ENCODE peak calls at places on chromosome 5, in six cellular contexts. One of them, this sample, is unnamed.
A peak's percentile ranks its signal among the peaks of the same experiment; 100 is the strongest.

GRCh38 chr5:124342027-124342471 is 404.4 kb downstream of the ZNF608 start:
- DNase-seq in ovary: peak; percentile 37
- DNase-seq in heart right ventricle: no peak
- DNase-seq in lower lobe of right lung: no peak
- DNase-seq in iPS DF 6.9: no peak
- DNase-seq in left ventricle myocardium inferior: peak; percentile 20
- DNase-seq in this sample: no peak

GRCh38 chr5:172285226-172286143 is 1.9 kb upstream of the UBTD2 start:
- DNase-seq in ovary: no peak
- DNase-seq in heart right ventricle: no peak
- DNase-seq in lower lobe of right lung: no peak
- DNase-seq in iPS DF 6.9: no peak
- DNase-seq in left ventricle myocardium inferior: no peak
- DNase-seq in this sample: no peak

GRCh38 chr5:149387081-149387611 is 8.1 kb upstream of the IL17B start:
- DNase-seq in ovary: no peak
- DNase-seq in heart right ventricle: no peak
- DNase-seq in lower lobe of right lung: no peak
- DNase-seq in iPS DF 6.9: no peak
- DNase-seq in left ventricle myocardium inferior: no peak
- DNase-seq in this sample: no peak

GRCh38 chr5:128426090-128426534 is 111.9 kb downstream of the FBN2 start:
- DNase-seq in ovary: no peak
- DNase-seq in heart right ventricle: no peak
- DNase-seq in lower lobe of right lung: no peak
- DNase-seq in iPS DF 6.9: no peak
- DNase-seq in left ventricle myocardium inferior: no peak
- DNase-seq in this sample: no peak

GRCh38 chr5:59034498-59035186 is 451.8 kb downstream of the RAB3C start:
- DNase-seq in ovary: no peak
- DNase-seq in heart right ventricle: no peak
- DNase-seq in lower lobe of right lung: no peak
- DNase-seq in iPS DF 6.9: no peak
- DNase-seq in left ventricle myocardium inferior: no peak
- DNase-seq in this sample: peak; percentile 47

GRCh38 chr5:98796197-98796972 is 22.9 kb downstream of the RGMB start:
- DNase-seq in ovary: no peak
- DNase-seq in heart right ventricle: no peak
- DNase-seq in lower lobe of right lung: no peak
- DNase-seq in iPS DF 6.9: no peak
- DNase-seq in left ventricle myocardium inferior: no peak
- DNase-seq in this sample: peak; percentile 64

GRCh38 chr5:122385786-122386185 is 73.7 kb downstream of the SNCAIP start:
- DNase-seq in ovary: no peak
- DNase-seq in heart right ventricle: no peak
- DNase-seq in lower lobe of right lung: no peak
- DNase-seq in iPS DF 6.9: no peak
- DNase-seq in left ventricle myocardium inferior: no peak
- DNase-seq in this sample: no peak

GRCh38 chr5:7754997-7755596 is 95.8 kb downstream of the CFAP90 start:
- DNase-seq in ovary: peak; percentile 62
- DNase-seq in heart right ventricle: peak; percentile 33
- DNase-seq in lower lobe of right lung: peak; percentile 68
- DNase-seq in iPS DF 6.9: peak; percentile 45
- DNase-seq in left ventricle myocardium inferior: no peak
- DNase-seq in this sample: peak; percentile 49

GRCh38 chr5:120240716-120241115 is 223.4 kb upstream of the PRR16 start:
- DNase-seq in ovary: no peak
- DNase-seq in heart right ventricle: no peak
- DNase-seq in lower lobe of right lung: no peak
- DNase-seq in iPS DF 6.9: no peak
- DNase-seq in left ventricle myocardium inferior: no peak
- DNase-seq in this sample: no peak

GRCh38 chr5:179680780-179681411 is at the start of gene CBY3:
- DNase-seq in ovary: no peak
- DNase-seq in heart right ventricle: no peak
- DNase-seq in lower lobe of right lung: no peak
- DNase-seq in iPS DF 6.9: no peak
- DNase-seq in left ventricle myocardium inferior: no peak
- DNase-seq in this sample: no peak

GRCh38 chr5:131541071-131541470 is 94.0 kb downstream of the RAPGEF6 start:
- DNase-seq in ovary: no peak
- DNase-seq in heart right ventricle: no peak
- DNase-seq in lower lobe of right lung: no peak
- DNase-seq in iPS DF 6.9: no peak
- DNase-seq in left ventricle myocardium inferior: no peak
- DNase-seq in this sample: no peak

GRCh38 chr5:175096469-175097185 is 347.4 kb downstream of the DRD1 start:
- DNase-seq in ovary: no peak
- DNase-seq in heart right ventricle: no peak
- DNase-seq in lower lobe of right lung: no peak
- DNase-seq in iPS DF 6.9: no peak
- DNase-seq in left ventricle myocardium inferior: no peak
- DNase-seq in this sample: no peak

DNA sequence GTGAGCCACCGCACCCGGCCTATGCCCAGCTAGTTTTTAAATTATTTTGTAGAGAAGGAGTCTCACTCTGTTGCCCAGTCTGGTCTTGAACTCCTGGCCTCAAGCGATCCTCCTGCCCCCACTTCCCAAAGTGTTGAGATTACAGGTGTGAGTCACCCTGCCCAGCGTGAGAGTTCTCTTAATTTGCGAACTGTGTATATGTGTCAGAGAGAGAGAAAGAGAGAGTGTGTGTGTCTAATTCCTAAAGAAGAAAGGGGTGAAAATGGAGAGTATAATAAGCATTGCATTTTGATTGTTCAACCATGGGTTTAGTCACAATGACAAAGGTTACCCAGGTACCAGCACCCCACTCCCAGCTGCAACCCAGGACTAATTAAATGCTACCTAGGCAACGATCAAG is 16.5 kb downstream of the MAP1B start:
- DNase-seq in ovary: no peak
- DNase-seq in heart right ventricle: no peak
- DNase-seq in lower lobe of right lung: no peak
- DNase-seq in iPS DF 6.9: no peak
- DNase-seq in left ventricle myocardium inferior: no peak
- DNase-seq in this sample: no peak
- H3K27me3 ChIP-seq in ovary: no peaks in the 10 kb centered on the region
- H3K27me3 ChIP-seq in heart right ventricle: no peaks in the 10 kb centered on the region
- H3K27me3 ChIP-seq in lower lobe of right lung: no peaks in the 10 kb centered on the region
- H3K27me3 ChIP-seq in iPS DF 6.9: no peaks in the 10 kb centered on the region
- H3K27me3 ChIP-seq in left ventricle myocardium inferior: no peaks in the 10 kb centered on the region
- H3K27me3 ChIP-seq in this sample: peaks cover 6% of the 10 kb centered on the region

DNA sequence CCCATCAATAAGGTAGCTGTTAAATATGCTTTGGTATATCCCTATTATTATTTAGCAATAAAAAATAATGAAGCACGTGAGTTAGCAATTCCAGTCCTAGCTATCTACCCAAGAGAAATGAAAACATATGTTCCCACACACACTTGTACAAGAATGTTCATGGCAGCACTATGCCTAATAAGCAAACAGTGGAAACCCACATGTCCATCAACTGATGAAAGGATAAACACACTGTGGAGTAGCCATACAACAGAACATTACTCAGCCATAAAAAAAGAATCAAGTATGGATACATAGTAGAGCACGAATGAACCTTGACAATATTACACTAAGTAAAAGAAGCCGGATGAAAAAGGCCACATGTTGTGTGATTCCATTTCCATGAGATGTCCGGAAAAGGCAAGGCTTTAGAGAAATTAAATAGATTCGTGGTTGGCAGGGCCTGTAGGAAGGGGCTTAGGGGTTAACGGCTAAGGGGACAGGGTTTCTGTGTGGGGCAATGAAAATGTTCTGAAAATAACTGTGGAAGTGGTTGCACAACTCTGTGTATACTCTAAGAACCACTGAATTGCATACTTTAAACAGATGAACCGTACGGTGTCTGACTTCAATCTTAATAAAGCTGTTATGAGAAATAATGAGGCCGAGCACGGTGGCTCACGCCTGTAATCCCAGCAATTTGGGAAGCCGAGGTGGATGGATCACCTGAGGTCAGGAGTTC is 51.4 kb downstream of the COL23A1 start:
- DNase-seq in ovary: no peak
- DNase-seq in heart right ventricle: no peak
- DNase-seq in lower lobe of right lung: no peak
- DNase-seq in iPS DF 6.9: no peak
- DNase-seq in left ventricle myocardium inferior: no peak
- DNase-seq in this sample: no peak
- H3K36me3 ChIP-seq in ovary: no peaks in the 10 kb centered on the region
- H3K36me3 ChIP-seq in heart right ventricle: no peaks in the 10 kb centered on the region
- H3K36me3 ChIP-seq in lower lobe of right lung: no peaks in the 10 kb centered on the region
- H3K36me3 ChIP-seq in iPS DF 6.9: no peaks in the 10 kb centered on the region
- H3K36me3 ChIP-seq in left ventricle myocardium inferior: no peaks in the 10 kb centered on the region
- H3K36me3 ChIP-seq in this sample: no peaks in the 10 kb centered on the region

GRCh38 chr5:33440482-33441240 is at the start of gene TARS1:
- DNase-seq in ovary: peak; percentile 98
- DNase-seq in heart right ventricle: peak; percentile 95
- DNase-seq in lower lobe of right lung: peak; percentile 97
- DNase-seq in iPS DF 6.9: peak; percentile 97
- DNase-seq in left ventricle myocardium inferior: peak; percentile 98
- DNase-seq in this sample: peak; percentile 100

GRCh38 chr5:33448118-33448517 is 7.4 kb downstream of the TARS1 start:
- DNase-seq in ovary: no peak
- DNase-seq in heart right ventricle: no peak
- DNase-seq in lower lobe of right lung: no peak
- DNase-seq in iPS DF 6.9: no peak
- DNase-seq in left ventricle myocardium inferior: no peak
- DNase-seq in this sample: no peak

GRCh38 chr5:33441241-33441844 is 578 bp downstream of the TARS1 start:
- DNase-seq in ovary: no peak
- DNase-seq in heart right ventricle: no peak
- DNase-seq in lower lobe of right lung: no peak
- DNase-seq in iPS DF 6.9: no peak
- DNase-seq in left ventricle myocardium inferior: no peak
- DNase-seq in this sample: peak; percentile 52

GRCh38 chr5:33445808-33446207 is 5.0 kb downstream of the TARS1 start:
- DNase-seq in ovary: no peak
- DNase-seq in heart right ventricle: no peak
- DNase-seq in lower lobe of right lung: no peak
- DNase-seq in iPS DF 6.9: no peak
- DNase-seq in left ventricle myocardium inferior: no peak
- DNase-seq in this sample: no peak

GRCh38 chr5:33444542-33444941 is 3.8 kb downstream of the TARS1 start:
- DNase-seq in ovary: no peak
- DNase-seq in heart right ventricle: no peak
- DNase-seq in lower lobe of right lung: no peak
- DNase-seq in iPS DF 6.9: no peak
- DNase-seq in left ventricle myocardium inferior: no peak
- DNase-seq in this sample: no peak
- H3K27me3 ChIP-seq in ovary: no peaks in the 10 kb centered on the region
- H3K27me3 ChIP-seq in heart right ventricle: no peaks in the 10 kb centered on the region
- H3K27me3 ChIP-seq in lower lobe of right lung: no peaks in the 10 kb centered on the region
- H3K27me3 ChIP-seq in iPS DF 6.9: no peaks in the 10 kb centered on the region
- H3K27me3 ChIP-seq in left ventricle myocardium inferior: no peaks in the 10 kb centered on the region
- H3K27me3 ChIP-seq in this sample: no peaks in the 10 kb centered on the region

DNA sequence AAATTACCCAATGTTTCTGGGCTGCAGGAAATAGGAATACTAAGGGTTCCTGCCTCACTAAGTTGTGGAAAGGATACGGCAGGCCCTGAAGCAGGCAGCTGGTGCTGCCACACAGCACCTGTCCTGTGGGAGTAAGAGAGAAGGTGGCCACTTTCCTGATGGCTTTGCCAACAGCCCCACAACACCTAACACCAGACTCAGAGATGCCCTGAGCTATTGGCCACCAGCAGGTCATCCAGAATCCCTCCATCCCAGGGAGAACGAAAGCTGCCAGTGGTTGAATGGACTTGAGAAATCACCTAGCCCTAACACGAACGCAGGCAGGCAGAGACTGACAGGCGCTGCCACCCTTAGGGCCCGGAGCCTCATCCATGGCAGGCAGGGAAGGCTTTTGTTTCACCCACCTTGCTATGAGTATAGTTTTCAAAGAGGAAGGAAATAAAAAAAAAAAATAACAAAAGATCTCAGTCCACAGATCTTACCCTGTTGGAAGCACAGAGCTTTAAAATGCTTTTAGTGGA is 82.2 kb downstream of the DCP2 start:
- DNase-seq in ovary: no peak
- DNase-seq in heart right ventricle: no peak
- DNase-seq in lower lobe of right lung: no peak
- DNase-seq in iPS DF 6.9: no peak
- DNase-seq in left ventricle myocardium inferior: no peak
- DNase-seq in this sample: no peak
- H3K36me3 ChIP-seq in ovary: no peaks in the 10 kb centered on the region
- H3K36me3 ChIP-seq in heart right ventricle: peaks cover 8% of the 10 kb centered on the region
- H3K36me3 ChIP-seq in lower lobe of right lung: peaks cover 30% of the 10 kb centered on the region
- H3K36me3 ChIP-seq in iPS DF 6.9: peaks cover 3% of the 10 kb centered on the region
- H3K36me3 ChIP-seq in left ventricle myocardium inferior: peaks cover 53% of the 10 kb centered on the region
- H3K36me3 ChIP-seq in this sample: peaks cover 28% of the 10 kb centered on the region

This sample was measured in bronchial epithelial cell.